ENCODE peak calls at places on chromosomes 3 and 15, in eight cellular contexts. D is uterus, L is NCI-H774, Y is endothelial cell, Q is mesothelial cell of epicardium, Z is aorta, C is GM12864, I is fibroblast of mammary gland. B is an unnamed sample.

GRCh38 chr3:58588030-58588614 is 10.9 kb upstream of the FAM107A start:
- DNase-seq in C (no peak), Z (no peak), I (peak), D (no peak), L (no peak), Y (peak), Q (peak), B (peak)

GRCh38 chr3:94066829-94067470 is 4.1 kb downstream of the NSUN3 start:
- DNase-seq in C (no peak), L (no peak), Q (no peak), I (no peak), Y (no peak), D (no peak), Z (no peak), B (peak)

GRCh38 chr3:126126292-126126691 is 42.4 kb upstream of the SLC41A3 start:
- DNase-seq in D (peak), Y (no peak), L (no peak), Z (peak), C (no peak), I (no peak), Q (no peak), B (peak)

GRCh38 chr15:65862682-65863081 is 6.6 kb upstream of the RAB11A start:
- DNase-seq in Q (no peak), Y (peak), I (peak), Z (no peak), C (peak), D (no peak), L (no peak), B (peak)

GRCh38 chr15:94205366-94205765 is 26.0 kb upstream of the MCTP2 start:
- DNase-seq in Y (no peak), Q (no peak), C (no peak), Z (no peak), D (no peak), I (peak), L (no peak), B (no peak)

GRCh38 chr15:48954538-48954937 is 9.2 kb downstream of the SHC4 start:
- DNase-seq in I (no peak), Y (no peak), Q (no peak), Z (peak), C (no peak), D (no peak), L (no peak), B (peak)

GRCh38 chr15:35680951-35681350 is 135.0 kb upstream of the DPH6 start:
- DNase-seq in I (no peak), L (no peak), Q (no peak), C (no peak), Z (no peak), D (no peak), Y (no peak), B (no peak)

GRCh38 chr3:12159227-12159601 is 502 bp upstream of the TIMP4 start:
- DNase-seq in L (no peak), Z (no peak), I (no peak), C (no peak), Q (no peak), Y (no peak), D (no peak), B (peak)

GRCh38 chr15:94692697-94693096 is 461.3 kb downstream of the MCTP2 start:
- DNase-seq in Z (no peak), C (no peak), Y (no peak), L (no peak), I (no peak), Q (no peak), D (no peak), B (no peak)

GRCh38 chr15:100733088-100733487 is 130.7 kb downstream of the ASB7 start:
- DNase-seq in Z (peak), D (peak), Y (no peak), C (no peak), I (peak), Q (no peak), L (no peak), B (no peak)

GRCh38 chr15:69305933-69306568 is 7.3 kb downstream of the PAQR5 start:
- DNase-seq in Q (no peak), L (no peak), I (no peak), D (no peak), C (no peak), Y (no peak), Z (peak), B (no peak)

GRCh38 chr15:45664451-45664850 is 29.6 kb downstream of the SQOR start:
- DNase-seq in Z (no peak), Y (no peak), L (no peak), D (no peak), I (peak), C (no peak), Q (no peak), B (peak)

GRCh38 chr3:77159182-77159581 is 119.3 kb downstream of the ROBO2 start:
- DNase-seq in D (no peak), Y (no peak), C (no peak), L (no peak), Q (no peak), I (no peak), Z (no peak), B (no peak)

GRCh38 chr3:144774897-144775296 is 803.3 kb downstream of the DIPK2A start:
- DNase-seq in C (no peak), Y (no peak), Z (no peak), D (no peak), I (peak), L (no peak), Q (no peak), B (no peak)

GRCh38 chr3:113532698-113533533 is 561 bp downstream of the SIDT1 start:
- DNase-seq in I (no peak), D (no peak), Z (peak), Y (peak), C (no peak), L (no peak), Q (no peak), B (peak)

GRCh38 chr3:129576514-129577345 is 29.7 kb downstream of the PLXND1 start:
- DNase-seq in I (no peak), Q (no peak), D (no peak), Z (no peak), C (peak), Y (no peak), L (peak), B (no peak)

GRCh38 chr15:83815506-83815905 is 161.6 kb downstream of the ADAMTSL3 start:
- DNase-seq in L (no peak), C (no peak), Z (no peak), I (no peak), Y (no peak), D (no peak), Q (no peak), B (no peak)

GRCh38 chr3:183980408-183980807 is 37.3 kb downstream of the ABCC5 start:
- DNase-seq in Y (no peak), C (no peak), I (peak), L (no peak), Q (no peak), D (no peak), Z (no peak), B (no peak)

GRCh38 chr15:78991476-78991875 is 46.6 kb upstream of the CTSH start:
- DNase-seq in Z (no peak), Y (no peak), Q (no peak), D (no peak), C (no peak), L (no peak), I (peak), B (no peak)

GRCh38 chr3:158710601-158711000 is 21.7 kb downstream of the RARRES1 start:
- DNase-seq in L (no peak), Q (no peak), I (no peak), C (no peak), D (no peak), Z (no peak), Y (no peak), B (no peak)

GRCh38 chr15:36831125-36831914 is 251.9 kb downstream of the CDIN1 start:
- DNase-seq in Z (no peak), L (no peak), Y (no peak), I (peak), D (no peak), C (peak), Q (no peak), B (no peak)

GRCh38 chr3:134543113-134543512 is 57.3 kb downstream of the CEP63 start:
- DNase-seq in D (no peak), C (no peak), Y (no peak), Z (no peak), Q (no peak), L (no peak), I (peak), B (no peak)

GRCh38 chr3:81308296-81308695 is 453.1 kb downstream of the GBE1 start:
- DNase-seq in Y (no peak), Z (no peak), C (no peak), I (peak), L (no peak), Q (no peak), D (no peak), B (no peak)

GRCh38 chr3:178508443-178508825 is 27.8 kb upstream of the KCNMB2 start:
- DNase-seq in D (no peak), Y (no peak), C (no peak), I (no peak), L (peak), Z (no peak), Q (no peak), B (no peak)

GRCh38 chr15:81182746-81183402 is 13.8 kb upstream of the IL16 start:
- DNase-seq in Z (peak), L (no peak), Q (no peak), I (no peak), C (no peak), D (no peak), Y (no peak), B (peak)

GRCh38 chr3:65714138-65714537 is 324.6 kb downstream of the MAGI1 start:
- DNase-seq in Z (no peak), L (no peak), C (no peak), Y (no peak), I (peak), D (no peak), Q (no peak), B (peak)

GRCh38 chr3:32176989-32177701 is 61.3 kb upstream of the CMTM8 start:
- DNase-seq in L (no peak), D (no peak), Z (no peak), Q (no peak), I (peak), C (peak), Y (peak), B (peak)

GRCh38 chr3:110391640-110392395 is 679.8 kb upstream of the NECTIN3 start:
- DNase-seq in Y (no peak), L (no peak), Q (no peak), I (no peak), C (no peak), D (no peak), Z (no peak), B (no peak)

GRCh38 chr3:195868866-195869412 is 39.4 kb downstream of the TNK2 start:
- DNase-seq in L (no peak), D (no peak), Z (peak), Y (no peak), I (no peak), Q (no peak), C (no peak), B (no peak)

GRCh38 chr15:98952381-98952803 is 55.2 kb downstream of the PGPEP1L start:
- DNase-seq in I (no peak), Z (no peak), L (no peak), Q (no peak), Y (no peak), D (no peak), C (peak), B (peak)

GRCh38 chr3:63467392-63467791 is 185.1 kb upstream of the SNTN start:
- DNase-seq in I (no peak), L (no peak), D (no peak), Y (no peak), C (no peak), Z (no peak), Q (no peak), B (no peak)

GRCh38 chr15:55741592-55742497 is 1.1 kb downstream of the PRTG start:
- DNase-seq in D (peak), L (no peak), Q (no peak), C (no peak), I (no peak), Y (peak), Z (no peak), B (peak)

GRCh38 chr15:44261007-44261706 is 27.4 kb upstream of the GOLM2 start:
- DNase-seq in C (no peak), Y (peak), I (no peak), Q (no peak), L (no peak), Z (no peak), D (no peak), B (peak)

GRCh38 chr15:101813803-101814534 is 2.0 kb downstream of the OR4F15 start:
- DNase-seq in D (no peak), I (peak), L (no peak), Z (no peak), Q (no peak), C (no peak), Y (no peak), B (no peak)

GRCh38 chr15:38750816-38751215 is 186.2 kb upstream of the RASGRP1 start:
- DNase-seq in Z (no peak), L (no peak), Y (no peak), D (no peak), Q (no peak), I (no peak), C (no peak), B (no peak)

GRCh38 chr3:53702776-53703175 is 143.4 kb downstream of the CHDH start:
- DNase-seq in Q (no peak), C (no peak), Y (no peak), I (no peak), L (no peak), D (no peak), Z (no peak), B (no peak)

GRCh38 chr3:139120336-139120971 is 75.8 kb upstream of the PRR23C start:
- DNase-seq in Y (peak), L (no peak), D (no peak), C (no peak), Q (no peak), Z (no peak), I (peak), B (peak)

GRCh38 chr3:3170998-3171397 is 8.5 kb downstream of the CRBN start:
- DNase-seq in Y (no peak), I (peak), D (no peak), Z (no peak), C (no peak), Q (no peak), L (no peak), B (no peak)